ENCODE peak calls at places on chromosomes 1 and 21, in four cellular contexts. G, N, V and B are unnamed samples.
A peak's percentile ranks its signal among the peaks of the same experiment; 100 is the strongest.

GRCh38 chr1:150150511-150151021 is 850 bp downstream of the PLEKHO1 start:
- DNase-seq in G (no peak), N (peak; percentile 71), V (peak; percentile 23), B (no peak)

GRCh38 chr21:29433366-29434059 is 134.8 kb downstream of the BACH1 start:
- DNase-seq in G (no peak), N (no peak), V (peak; percentile 14), B (no peak)

GRCh38 chr1:41368384-41368783 is 7.2 kb downstream of the FOXO6 start:
- DNase-seq in G (no peak), N (no peak), V (no peak), B (no peak)

GRCh38 chr1:244011796-244012195 is 39.3 kb upstream of the ZBTB18 start:
- DNase-seq in G (no peak), N (no peak), V (no peak), B (no peak)

GRCh38 chr1:101697057-101697456 is 299.7 kb downstream of the OLFM3 start:
- DNase-seq in G (no peak), N (no peak), V (no peak), B (no peak)

GRCh38 chr21:15252437-15252836 is 187.6 kb upstream of the NRIP1 start:
- DNase-seq in G (no peak), N (no peak), V (no peak), B (no peak)

GRCh38 chr21:29626787-29627470 is 312.9 kb downstream of the GRIK1 start:
- DNase-seq in G (no peak), N (no peak), V (no peak), B (no peak)

GRCh38 chr1:147579532-147580199 is 38.4 kb downstream of the BCL9 start:
- DNase-seq in G (peak; percentile 73), N (no peak), V (no peak), B (no peak)

GRCh38 chr1:40299366-40300248 is 17.5 kb downstream of the COL9A2 start:
- DNase-seq in G (no peak), N (no peak), V (no peak), B (no peak)

GRCh38 chr1:30737357-30738039 is 14.1 kb upstream of the MATN1 start:
- DNase-seq in G (no peak), N (no peak), V (no peak), B (no peak)

GRCh38 chr1:94591791-94592565 is 50.4 kb upstream of the F3 start:
- DNase-seq in G (no peak), N (no peak), V (no peak), B (no peak)

GRCh38 chr21:25963186-25963585 is 207.4 kb downstream of the APP start:
- DNase-seq in G (no peak), N (no peak), V (no peak), B (no peak)

GRCh38 chr1:26287033-26287711 is 7.3 kb downstream of the SH3BGRL3 start:
- DNase-seq in G (no peak), N (no peak), V (peak; percentile 96), B (no peak)

GRCh38 chr1:162191396-162192322 is 122.2 kb downstream of the NOS1AP start:
- DNase-seq in G (no peak), N (no peak), V (peak; percentile 12), B (no peak)

GRCh38 chr21:46393941-46394818 is 64.5 kb upstream of the DIP2A start:
- DNase-seq in G (peak; percentile 12), N (peak; percentile 14), V (no peak), B (no peak)

GRCh38 chr21:42864286-42864685 is 15.1 kb downstream of the WDR4 start:
- DNase-seq in G (no peak), N (peak; percentile 54), V (no peak), B (no peak)

GRCh38 chr1:180616441-180616840 is 15.4 kb upstream of the XPR1 start:
- DNase-seq in G (no peak), N (no peak), V (no peak), B (no peak)

GRCh38 chr1:231695439-231696255 is 69.1 kb downstream of the DISC1 start:
- DNase-seq in G (no peak), N (peak; percentile 82), V (no peak), B (no peak)

GRCh38 chr1:48772221-48772620 is 4.5 kb downstream of the BEND5 start:
- DNase-seq in G (no peak), N (no peak), V (no peak), B (no peak)

GRCh38 chr1:230754831-230755230 is 7.6 kb downstream of the CAPN9 start:
- DNase-seq in G (no peak), N (no peak), V (peak; percentile 27), B (no peak)

GRCh38 chr1:207878939-207879338 is 32.0 kb downstream of the CD34 start:
- DNase-seq in G (no peak), N (no peak), V (no peak), B (no peak)

GRCh38 chr1:30727796-30728195 is 4.4 kb upstream of the MATN1 start:
- DNase-seq in G (no peak), N (no peak), V (peak; percentile 88), B (no peak)

GRCh38 chr1:6909401-6909800 is 124.1 kb downstream of the CAMTA1 start:
- DNase-seq in G (no peak), N (no peak), V (no peak), B (no peak)

GRCh38 chr1:222114536-222115156 is 372.8 kb upstream of the DUSP10 start:
- DNase-seq in G (no peak), N (no peak), V (no peak), B (no peak)

GRCh38 chr1:91793189-91793588 is 92.8 kb downstream of the TGFBR3 start:
- DNase-seq in G (no peak), N (no peak), V (no peak), B (no peak)

GRCh38 chr1:93313026-93313425 is 32.7 kb upstream of the DR1 start:
- DNase-seq in G (no peak), N (no peak), V (no peak), B (no peak)

GRCh38 chr1:17610085-17610484 is 70.6 kb downstream of the ARHGEF10L start:
- DNase-seq in G (no peak), N (no peak), V (no peak), B (no peak)

GRCh38 chr1:41758904-41759548 is 159.7 kb downstream of the HIVEP3 start:
- DNase-seq in G (no peak), N (no peak), V (no peak), B (no peak)

GRCh38 chr1:192620096-192620495 is 15.9 kb upstream of the RGS13 start:
- DNase-seq in G (no peak), N (no peak), V (no peak), B (no peak)

DNA sequence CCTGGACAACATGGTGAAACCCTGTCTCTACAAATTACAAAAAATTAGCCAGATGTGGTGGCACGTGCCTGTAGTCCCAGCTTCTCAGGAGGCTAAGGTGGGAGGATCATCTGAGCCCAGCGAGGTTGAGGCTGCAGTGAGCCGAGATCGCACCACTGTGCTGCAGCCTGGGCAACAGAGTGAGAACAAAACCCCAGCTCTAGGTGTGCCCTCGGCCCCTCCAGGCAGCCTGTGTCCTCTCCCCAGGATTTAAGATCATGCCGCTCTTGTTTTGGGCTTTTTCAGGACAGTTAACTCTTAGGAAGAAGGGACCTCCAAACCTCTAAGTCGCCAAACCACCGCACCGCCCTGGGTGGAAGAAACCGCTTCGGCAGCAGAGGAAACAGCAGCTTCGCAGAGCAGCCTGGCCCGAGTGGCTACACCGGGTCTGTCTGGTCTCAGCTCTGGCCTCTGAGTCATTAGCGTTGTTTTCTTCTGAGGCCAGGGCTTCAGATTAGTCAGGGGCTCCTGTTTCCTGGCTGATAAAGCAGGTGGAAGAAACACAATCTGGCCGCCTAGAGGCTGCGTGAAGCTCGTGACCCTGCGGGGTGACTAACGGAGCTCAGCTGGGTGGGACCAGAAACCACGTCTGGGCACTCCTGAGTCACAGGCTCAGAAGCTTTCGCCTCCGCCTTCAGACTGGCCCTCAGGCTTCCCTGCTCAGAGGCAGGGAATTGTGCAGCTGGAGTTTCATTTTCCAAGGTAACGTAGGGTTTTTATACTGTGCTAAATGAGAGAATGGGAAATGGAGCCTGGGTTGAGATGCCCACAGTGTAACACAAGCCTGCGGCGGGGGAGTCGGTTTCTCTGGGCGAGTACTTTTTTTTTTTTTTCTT is 44.7 kb downstream of the CHAF1B start:
- DNase-seq in G (peak; percentile 69), N (peak; percentile 65), V (peak; percentile 98), B (peak; percentile 59)
- TF ChIP-seq CTCF in G (no peak), N (peak; percentile 39), V (peak; percentile 40), B (peak; percentile 9)

DNA sequence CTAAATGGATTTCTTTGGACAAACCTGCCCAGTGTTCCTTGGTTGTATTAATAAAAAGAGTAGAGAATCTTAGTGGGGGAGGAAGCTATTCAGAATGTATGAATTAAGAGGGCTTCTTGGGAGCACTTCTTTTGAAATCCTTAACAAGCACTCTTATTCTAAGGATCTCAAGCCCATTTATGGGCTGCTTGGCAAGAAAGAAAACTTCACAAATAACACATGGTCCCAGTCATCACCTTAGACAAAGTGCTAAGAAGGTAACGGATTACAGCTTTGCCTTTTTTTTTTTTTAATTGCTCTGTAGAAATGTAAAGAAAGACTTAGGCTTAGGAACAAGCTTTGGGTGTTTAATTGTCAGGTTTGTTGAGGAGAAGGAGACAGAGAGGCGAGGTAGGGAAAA is 76.6 kb upstream of the IPO9 start:
- DNase-seq in G (no peak), N (no peak), V (no peak), B (no peak)
- TF ChIP-seq SMC3 in G (no peak), N (no peak), V (no peak), B (no peak)

GRCh38 chr1:33418811-33419210 is 12.1 kb downstream of the PHC2 start:
- DNase-seq in G (no peak), N (no peak), V (no peak), B (no peak)
- TF ChIP-seq YY1 in G (no peak), N (no peak), V (no peak), B (no peak)

GRCh38 chr1:172999349-172999748 is 51.4 kb downstream of the TNFSF18 start:
- DNase-seq in G (no peak), N (no peak), V (no peak), B (no peak)

GRCh38 chr1:173009597-173009996 is 41.1 kb downstream of the TNFSF18 start:
- DNase-seq in G (no peak), N (no peak), V (no peak), B (no peak)

GRCh38 chr1:173002891-173003582 is 47.7 kb downstream of the TNFSF18 start:
- DNase-seq in G (no peak), N (no peak), V (no peak), B (no peak)

DNA sequence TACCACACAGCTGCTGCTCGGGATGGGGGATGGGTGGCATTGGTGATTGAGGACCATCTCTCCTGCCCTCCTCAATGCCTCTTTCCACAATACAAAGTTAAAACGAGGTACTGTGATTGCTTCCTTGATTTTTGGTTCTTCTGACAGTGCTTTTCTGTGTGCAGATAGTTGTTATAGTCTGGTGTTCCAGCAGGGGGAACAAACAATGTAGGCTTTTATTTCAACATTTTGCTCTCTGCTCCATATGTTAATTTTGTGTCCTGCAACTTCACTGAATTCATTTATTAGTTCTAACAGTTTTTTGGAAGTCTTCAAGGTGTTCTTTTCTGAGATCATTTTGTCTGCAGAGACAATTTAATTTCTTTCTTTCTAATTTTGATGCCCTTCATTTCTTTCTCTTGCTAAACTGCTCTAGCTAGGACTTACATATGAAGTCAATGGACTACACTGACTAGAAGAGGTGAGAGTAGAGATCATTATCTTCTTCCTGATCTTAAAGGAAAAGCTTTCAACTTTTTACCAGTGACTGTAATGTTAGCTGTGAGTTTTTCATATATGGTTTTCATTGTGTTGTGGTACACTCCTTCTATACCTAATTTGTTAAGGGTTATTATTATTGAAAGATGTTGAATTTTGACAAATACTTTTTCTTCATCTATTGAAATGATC is 45.4 kb downstream of the TNFSF18 start:
- DNase-seq in G (no peak), N (no peak), V (no peak), B (no peak)
- TF ChIP-seq CTCF in G (peak; percentile 14), N (peak; percentile 11), V (no peak), B (no peak)